ENCODE peak calls at places on chromosomes 11 and 22, in four cellular contexts. One of them, this sample, is unnamed.

GRCh38 chr11:19727246-19727645 is 14.6 kb downstream of the NAV2 start:
- DNase-seq in stomach: no peak
- DNase-seq in A549: no peak
- DNase-seq in SK-N-SH: peak
- DNase-seq in this sample: no peak

GRCh38 chr22:19722175-19722914 is 994 bp upstream of the GP1BB start:
- DNase-seq in stomach: no peak
- DNase-seq in A549: no peak
- DNase-seq in SK-N-SH: no peak
- DNase-seq in this sample: no peak

GRCh38 chr22:45263790-45264269 is 20.9 kb upstream of the UPK3A start:
- DNase-seq in stomach: peak
- DNase-seq in A549: peak
- DNase-seq in SK-N-SH: peak
- DNase-seq in this sample: peak

GRCh38 chr11:81174646-81175330 is 1558.9 kb downstream of the FAM181B start:
- DNase-seq in stomach: no peak
- DNase-seq in A549: no peak
- DNase-seq in SK-N-SH: no peak
- DNase-seq in this sample: no peak

GRCh38 chr22:49966716-49967332 is 6.3 kb downstream of the PIM3 start:
- DNase-seq in stomach: peak
- DNase-seq in A549: no peak
- DNase-seq in SK-N-SH: peak
- DNase-seq in this sample: peak

GRCh38 chr11:107608809-107609208 is 17.9 kb downstream of the ELMOD1 start:
- DNase-seq in stomach: no peak
- DNase-seq in A549: no peak
- DNase-seq in SK-N-SH: no peak
- DNase-seq in this sample: no peak

GRCh38 chr11:19290356-19290755 is 49.6 kb upstream of the E2F8 start:
- DNase-seq in stomach: no peak
- DNase-seq in A549: no peak
- DNase-seq in SK-N-SH: no peak
- DNase-seq in this sample: no peak

GRCh38 chr11:125100136-125100535 is 11.3 kb downstream of the TMEM218 start:
- DNase-seq in stomach: no peak
- DNase-seq in A549: no peak
- DNase-seq in SK-N-SH: no peak
- DNase-seq in this sample: no peak

GRCh38 chr11:36010010-36010740 is 66.3 kb downstream of the LDLRAD3 start:
- DNase-seq in stomach: no peak
- DNase-seq in A549: no peak
- DNase-seq in SK-N-SH: no peak
- DNase-seq in this sample: no peak

GRCh38 chr11:128289048-128289447 is 298.3 kb downstream of the ETS1 start:
- DNase-seq in stomach: no peak
- DNase-seq in A549: no peak
- DNase-seq in SK-N-SH: no peak
- DNase-seq in this sample: no peak

GRCh38 chr11:72989727-72990126 is 152.4 kb downstream of the FCHSD2 start:
- DNase-seq in stomach: no peak
- DNase-seq in A549: no peak
- DNase-seq in SK-N-SH: no peak
- DNase-seq in this sample: no peak

GRCh38 chr11:26849009-26849408 is 127.1 kb upstream of the SLC5A12 start:
- DNase-seq in stomach: no peak
- DNase-seq in A549: no peak
- DNase-seq in SK-N-SH: no peak
- DNase-seq in this sample: peak

GRCh38 chr11:126917531-126918204 is 82.9 kb downstream of the KIRREL3 start:
- DNase-seq in stomach: no peak
- DNase-seq in A549: peak
- DNase-seq in SK-N-SH: no peak
- DNase-seq in this sample: no peak

GRCh38 chr11:15563054-15563453 is 448.3 kb downstream of the INSC start:
- DNase-seq in stomach: no peak
- DNase-seq in A549: no peak
- DNase-seq in SK-N-SH: no peak
- DNase-seq in this sample: no peak

GRCh38 chr22:24559471-24559870 is 3.7 kb downstream of the SNRPD3 start:
- DNase-seq in stomach: no peak
- DNase-seq in A549: no peak
- DNase-seq in SK-N-SH: no peak
- DNase-seq in this sample: no peak

GRCh38 chr11:118319031-118319814 is 14.7 kb downstream of the CD3E start:
- DNase-seq in stomach: no peak
- DNase-seq in A549: no peak
- DNase-seq in SK-N-SH: no peak
- DNase-seq in this sample: no peak

GRCh38 chr11:67545280-67545679 is 22.0 kb upstream of the CABP2 start:
- DNase-seq in stomach: peak
- DNase-seq in A549: no peak
- DNase-seq in SK-N-SH: no peak
- DNase-seq in this sample: no peak

GRCh38 chr11:44561275-44561781 is 4.1 kb upstream of the CD82 start:
- DNase-seq in stomach: no peak
- DNase-seq in A549: no peak
- DNase-seq in SK-N-SH: no peak
- DNase-seq in this sample: no peak

GRCh38 chr11:7656704-7657103 is 16.6 kb downstream of the CYB5R2 start:
- DNase-seq in stomach: no peak
- DNase-seq in A549: no peak
- DNase-seq in SK-N-SH: no peak
- DNase-seq in this sample: no peak

GRCh38 chr11:86938900-86939880 is 16.0 kb downstream of the FZD4 start:
- DNase-seq in stomach: no peak
- DNase-seq in A549: peak
- DNase-seq in SK-N-SH: peak
- DNase-seq in this sample: peak

GRCh38 chr11:118175031-118175531 is 1.4 kb downstream of the SCN2B start:
- DNase-seq in stomach: no peak
- DNase-seq in A549: no peak
- DNase-seq in SK-N-SH: no peak
- DNase-seq in this sample: no peak

GRCh38 chr22:50184541-50185383 is 951 bp upstream of the TRABD start:
- DNase-seq in stomach: no peak
- DNase-seq in A549: no peak
- DNase-seq in SK-N-SH: no peak
- DNase-seq in this sample: no peak

GRCh38 chr11:119382101-119382500 is 611 bp upstream of the USP2 start:
- DNase-seq in stomach: no peak
- DNase-seq in A549: no peak
- DNase-seq in SK-N-SH: peak
- DNase-seq in this sample: no peak

GRCh38 chr11:68904458-68904847 is 762 bp downstream of the IGHMBP2 start:
- DNase-seq in stomach: no peak
- DNase-seq in A549: no peak
- DNase-seq in SK-N-SH: peak
- DNase-seq in this sample: no peak

GRCh38 chr22:32355760-32356159 is 1.9 kb upstream of the RFPL3 start:
- DNase-seq in stomach: no peak
- DNase-seq in A549: no peak
- DNase-seq in SK-N-SH: no peak
- DNase-seq in this sample: no peak

GRCh38 chr11:128574576-128575011 is 12.8 kb downstream of the ETS1 start:
- DNase-seq in stomach: no peak
- DNase-seq in A549: no peak
- DNase-seq in SK-N-SH: no peak
- DNase-seq in this sample: no peak

GRCh38 chr22:29309332-29310064 is 3.0 kb downstream of the GAS2L1 start:
- DNase-seq in stomach: peak
- DNase-seq in A549: no peak
- DNase-seq in SK-N-SH: peak
- DNase-seq in this sample: no peak

GRCh38 chr22:44129614-44129976 is 51.1 kb upstream of the PARVG start:
- DNase-seq in stomach: no peak
- DNase-seq in A549: no peak
- DNase-seq in SK-N-SH: peak
- DNase-seq in this sample: no peak

GRCh38 chr11:122954455-122954854 is 27.2 kb downstream of the BSX start:
- DNase-seq in stomach: no peak
- DNase-seq in A549: no peak
- DNase-seq in SK-N-SH: no peak
- DNase-seq in this sample: no peak

GRCh38 chr11:63916837-63917684 is at the start of gene RCOR2:
- DNase-seq in stomach: peak
- DNase-seq in A549: peak
- DNase-seq in SK-N-SH: peak
- DNase-seq in this sample: peak

GRCh38 chr22:22614065-22614464 is 30.3 kb upstream of the GGTLC2 start:
- DNase-seq in stomach: no peak
- DNase-seq in A549: no peak
- DNase-seq in SK-N-SH: no peak
- DNase-seq in this sample: no peak

GRCh38 chr11:74204692-74205091 is 33.6 kb downstream of the PPME1 start:
- DNase-seq in stomach: no peak
- DNase-seq in A549: no peak
- DNase-seq in SK-N-SH: no peak
- DNase-seq in this sample: no peak

GRCh38 chr11:74338963-74339362 is 27.5 kb upstream of the P4HA3 start:
- DNase-seq in stomach: peak
- DNase-seq in A549: no peak
- DNase-seq in SK-N-SH: no peak
- DNase-seq in this sample: no peak

GRCh38 chr11:86571273-86571948 is 101.0 kb downstream of the ME3 start:
- DNase-seq in stomach: no peak
- DNase-seq in A549: peak
- DNase-seq in SK-N-SH: peak
- DNase-seq in this sample: no peak

GRCh38 chr11:57501951-57502350 is 13.6 kb downstream of the SLC43A1 start:
- DNase-seq in stomach: peak
- DNase-seq in A549: no peak
- DNase-seq in SK-N-SH: no peak
- DNase-seq in this sample: no peak

GRCh38 chr11:78111298-78111697 is 28.1 kb downstream of the ALG8 start:
- DNase-seq in stomach: no peak
- DNase-seq in A549: no peak
- DNase-seq in SK-N-SH: no peak
- DNase-seq in this sample: no peak
- H3K27ac ChIP-seq in stomach: no peak
- H3K27ac ChIP-seq in A549: no peak
- H3K27ac ChIP-seq in SK-N-SH: no peak
- H3K27ac ChIP-seq in this sample: no peak

GRCh38 chr11:115390441-115390840 is 113.8 kb downstream of the CADM1 start:
- DNase-seq in stomach: no peak
- DNase-seq in A549: no peak
- DNase-seq in SK-N-SH: no peak
- DNase-seq in this sample: no peak

GRCh38 chr11:115384236-115384635 is 120.0 kb downstream of the CADM1 start:
- DNase-seq in stomach: no peak
- DNase-seq in A549: no peak
- DNase-seq in SK-N-SH: no peak
- DNase-seq in this sample: no peak

GRCh38 chr11:115389790-115390189 is 114.4 kb downstream of the CADM1 start:
- DNase-seq in stomach: no peak
- DNase-seq in A549: no peak
- DNase-seq in SK-N-SH: no peak
- DNase-seq in this sample: no peak

GRCh38 chr11:115383431-115383830 is 120.8 kb downstream of the CADM1 start:
- DNase-seq in stomach: no peak
- DNase-seq in A549: no peak
- DNase-seq in SK-N-SH: no peak
- DNase-seq in this sample: no peak

GRCh38 chr11:115385211-115385610 is 119.0 kb downstream of the CADM1 start:
- DNase-seq in stomach: no peak
- DNase-seq in A549: no peak
- DNase-seq in SK-N-SH: no peak
- DNase-seq in this sample: no peak
- TF ChIP-seq EP300 in stomach: no peak
- TF ChIP-seq EP300 in A549: no peak
- TF ChIP-seq EP300 in SK-N-SH: no peak
- TF ChIP-seq EP300 in this sample: no peak

GRCh38 chr11:65117206-65118096 is at the start of gene ZNHIT2:
- DNase-seq in stomach: peak
- DNase-seq in A549: peak
- DNase-seq in SK-N-SH: peak
- DNase-seq in this sample: peak
- TF ChIP-seq CTCF in stomach: no peak
- TF ChIP-seq CTCF in A549: peak
- TF ChIP-seq CTCF in SK-N-SH: peak
- TF ChIP-seq CTCF in this sample: peak

DNA sequence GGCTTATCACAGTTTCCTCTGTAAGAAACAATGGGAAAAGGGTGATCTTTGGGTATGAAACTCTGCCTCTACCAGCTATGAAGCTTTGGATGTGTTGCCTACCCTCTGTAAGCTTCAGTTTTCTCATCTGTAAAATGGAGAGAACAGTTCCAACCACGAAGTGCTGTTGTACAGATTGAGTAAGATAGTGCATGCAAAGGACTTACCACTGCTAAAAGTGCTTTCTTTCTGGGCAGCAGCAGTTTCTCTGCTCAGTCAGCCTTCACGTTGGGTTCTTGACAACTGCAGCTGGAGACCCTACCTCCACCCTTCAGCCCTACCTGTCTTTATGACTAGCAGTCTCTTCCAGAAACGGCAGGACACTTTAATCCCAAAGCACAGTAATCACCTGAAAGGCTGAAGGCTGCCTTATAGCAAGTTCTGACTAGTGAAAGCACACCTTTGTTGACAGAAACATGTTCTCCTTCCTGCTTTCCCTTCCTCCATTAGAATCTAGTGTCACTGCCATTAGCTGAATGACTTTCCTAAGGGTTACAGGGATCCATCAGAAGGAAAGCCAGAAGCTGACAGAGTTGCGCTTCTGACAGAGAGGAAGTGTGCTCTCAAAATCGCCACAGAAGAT is 91.4 kb downstream of the RPL27A start:
- DNase-seq in stomach: no peak
- DNase-seq in A549: no peak
- DNase-seq in SK-N-SH: no peak
- DNase-seq in this sample: no peak
- H3K27ac ChIP-seq in stomach: peak
- H3K27ac ChIP-seq in A549: no peak
- H3K27ac ChIP-seq in SK-N-SH: no peak
- H3K27ac ChIP-seq in this sample: peak

This sample was measured in tibial nerve.